ENCODE peak calls at places on chromosome 11, in eight cellular contexts. One of them, this sample, is unnamed.

GRCh38 chr11:64276653-64277431 is 7.6 kb downstream of the BAD start:
- DNase-seq in left kidney: no peak
- DNase-seq in activated T-cell treated with anti-CD3 and anti-CD28 coated beads for 24 hours: no peak
- DNase-seq in M059J: no peak
- DNase-seq in WTC11: no peak
- DNase-seq in activated CD4-positive, alpha-beta T cell treated with anti-CD3 and anti-CD28 coated beads, Interleukin-2, amount 10 ng/mL, durations not matched to agents 7 days and 5 days: no peak
- DNase-seq in amniotic stem cell: no peak
- DNase-seq in HFFc6: no peak
- DNase-seq in this sample: no peak

GRCh38 chr11:102476069-102476468 is 23.5 kb upstream of the TMEM123 start:
- DNase-seq in left kidney: no peak
- DNase-seq in activated T-cell treated with anti-CD3 and anti-CD28 coated beads for 24 hours: no peak
- DNase-seq in M059J: no peak
- DNase-seq in WTC11: no peak
- DNase-seq in activated CD4-positive, alpha-beta T cell treated with anti-CD3 and anti-CD28 coated beads, Interleukin-2, amount 10 ng/mL, durations not matched to agents 7 days and 5 days: no peak
- DNase-seq in amniotic stem cell: no peak
- DNase-seq in HFFc6: no peak
- DNase-seq in this sample: peak; percentile 67

GRCh38 chr11:83087035-83087434 is 15.3 kb upstream of the RAB30 start:
- DNase-seq in left kidney: peak; percentile 10
- DNase-seq in activated T-cell treated with anti-CD3 and anti-CD28 coated beads for 24 hours: no peak
- DNase-seq in M059J: peak; percentile 40
- DNase-seq in WTC11: no peak
- DNase-seq in activated CD4-positive, alpha-beta T cell treated with anti-CD3 and anti-CD28 coated beads, Interleukin-2, amount 10 ng/mL, durations not matched to agents 7 days and 5 days: no peak
- DNase-seq in amniotic stem cell: no peak
- DNase-seq in HFFc6: no peak
- DNase-seq in this sample: peak; percentile 53

GRCh38 chr11:90373971-90374370 is 151.1 kb upstream of the CHORDC1 start:
- DNase-seq in left kidney: no peak
- DNase-seq in activated T-cell treated with anti-CD3 and anti-CD28 coated beads for 24 hours: no peak
- DNase-seq in M059J: no peak
- DNase-seq in WTC11: no peak
- DNase-seq in activated CD4-positive, alpha-beta T cell treated with anti-CD3 and anti-CD28 coated beads, Interleukin-2, amount 10 ng/mL, durations not matched to agents 7 days and 5 days: no peak
- DNase-seq in amniotic stem cell: no peak
- DNase-seq in HFFc6: no peak
- DNase-seq in this sample: no peak

GRCh38 chr11:121557348-121557747 is 104.6 kb upstream of the SORL1-AS1 start:
- DNase-seq in left kidney: no peak
- DNase-seq in activated T-cell treated with anti-CD3 and anti-CD28 coated beads for 24 hours: no peak
- DNase-seq in M059J: peak; percentile 44
- DNase-seq in WTC11: no peak
- DNase-seq in activated CD4-positive, alpha-beta T cell treated with anti-CD3 and anti-CD28 coated beads, Interleukin-2, amount 10 ng/mL, durations not matched to agents 7 days and 5 days: no peak
- DNase-seq in amniotic stem cell: no peak
- DNase-seq in HFFc6: no peak
- DNase-seq in this sample: peak; percentile 80

GRCh38 chr11:130037881-130038601 is 31.7 kb upstream of the APLP2 start:
- DNase-seq in left kidney: no peak
- DNase-seq in activated T-cell treated with anti-CD3 and anti-CD28 coated beads for 24 hours: no peak
- DNase-seq in M059J: peak; percentile 50
- DNase-seq in WTC11: no peak
- DNase-seq in activated CD4-positive, alpha-beta T cell treated with anti-CD3 and anti-CD28 coated beads, Interleukin-2, amount 10 ng/mL, durations not matched to agents 7 days and 5 days: no peak
- DNase-seq in amniotic stem cell: no peak
- DNase-seq in HFFc6: no peak
- DNase-seq in this sample: peak; percentile 57

GRCh38 chr11:1308745-1309497 is 511 bp downstream of the TOLLIP start:
- DNase-seq in left kidney: no peak
- DNase-seq in activated T-cell treated with anti-CD3 and anti-CD28 coated beads for 24 hours: no peak
- DNase-seq in M059J: no peak
- DNase-seq in WTC11: no peak
- DNase-seq in activated CD4-positive, alpha-beta T cell treated with anti-CD3 and anti-CD28 coated beads, Interleukin-2, amount 10 ng/mL, durations not matched to agents 7 days and 5 days: no peak
- DNase-seq in amniotic stem cell: no peak
- DNase-seq in HFFc6: no peak
- DNase-seq in this sample: no peak

GRCh38 chr11:45048870-45049825 is 97.3 kb upstream of the PRDM11 start:
- DNase-seq in left kidney: peak; percentile 40
- DNase-seq in activated T-cell treated with anti-CD3 and anti-CD28 coated beads for 24 hours: no peak
- DNase-seq in M059J: no peak
- DNase-seq in WTC11: no peak
- DNase-seq in activated CD4-positive, alpha-beta T cell treated with anti-CD3 and anti-CD28 coated beads, Interleukin-2, amount 10 ng/mL, durations not matched to agents 7 days and 5 days: no peak
- DNase-seq in amniotic stem cell: no peak
- DNase-seq in HFFc6: no peak
- DNase-seq in this sample: no peak

GRCh38 chr11:24496728-24497396 is at the start of gene LUZP2:
- DNase-seq in left kidney: peak; percentile 93
- DNase-seq in activated T-cell treated with anti-CD3 and anti-CD28 coated beads for 24 hours: no peak
- DNase-seq in M059J: peak; percentile 51
- DNase-seq in WTC11: peak; percentile 65
- DNase-seq in activated CD4-positive, alpha-beta T cell treated with anti-CD3 and anti-CD28 coated beads, Interleukin-2, amount 10 ng/mL, durations not matched to agents 7 days and 5 days: no peak
- DNase-seq in amniotic stem cell: peak; percentile 57
- DNase-seq in HFFc6: no peak
- DNase-seq in this sample: no peak

This sample was measured in renal cortical epithelial cell.